ENCODE peak calls at places on chromosomes 16 and 17, in nine cellular contexts. J is left ventricle myocardium inferior, W is glutamatergic neuron, Y is astrocyte of the spinal cord, C is PC-9, R is lower leg skin, K is GM20000, X is heart left ventricle, G is psoas muscle. O is an unnamed sample.

GRCh38 chr16:65012357-65012756 is 109.5 kb downstream of the CDH11 start:
- DNase-seq in W (no peak), X (no peak), R (no peak), J (no peak), K (no peak), Y (peak; percentile 48), C (no peak), G (no peak), O (peak; percentile 86)

GRCh38 chr16:57663917-57664661 is 4.0 kb upstream of the ADGRG3 start:
- DNase-seq in R (no peak), C (no peak), W (no peak), G (no peak), X (no peak), J (no peak), K (no peak), Y (no peak), O (no peak)

GRCh38 chr17:20253323-20253722 is 214.0 kb downstream of the LGALS9B start:
- DNase-seq in J (no peak), R (no peak), G (no peak), X (no peak), C (no peak), W (no peak), Y (no peak), K (no peak), O (no peak)

GRCh38 chr16:57479422-57480126 is 6.7 kb downstream of the DOK4 start:
- DNase-seq in K (no peak), Y (peak; percentile 54), J (peak; percentile 58), X (peak; percentile 66), W (peak; percentile 64), C (no peak), R (no peak), G (no peak), O (peak; percentile 40)

GRCh38 chr16:88196471-88197400 is 186.0 kb upstream of the ZNF469 start:
- DNase-seq in Y (no peak), K (no peak), J (no peak), W (no peak), X (no peak), G (no peak), C (peak; percentile 20), R (peak; percentile 72), O (no peak)

GRCh38 chr16:70694088-70694487 is 8.2 kb upstream of the MTSS2 start:
- DNase-seq in X (no peak), Y (peak; percentile 65), C (peak; percentile 83), G (peak; percentile 54), K (no peak), J (no peak), W (no peak), R (no peak), O (peak; percentile 78)

GRCh38 chr17:44782349-44782850 is 23.6 kb downstream of the ADAM11 start:
- DNase-seq in Y (no peak), J (no peak), W (no peak), X (no peak), R (no peak), C (no peak), G (no peak), K (no peak), O (no peak)

GRCh38 chr17:66240630-66241029 is 11.4 kb upstream of the APOH start:
- DNase-seq in C (no peak), R (no peak), G (no peak), X (no peak), K (no peak), W (no peak), J (no peak), Y (peak; percentile 22), O (peak; percentile 26)

GRCh38 chr17:10435096-10435495 is 13.3 kb upstream of the MYH8 start:
- DNase-seq in K (no peak), Y (no peak), C (no peak), X (no peak), R (no peak), J (no peak), W (no peak), G (no peak), O (no peak)

DNA sequence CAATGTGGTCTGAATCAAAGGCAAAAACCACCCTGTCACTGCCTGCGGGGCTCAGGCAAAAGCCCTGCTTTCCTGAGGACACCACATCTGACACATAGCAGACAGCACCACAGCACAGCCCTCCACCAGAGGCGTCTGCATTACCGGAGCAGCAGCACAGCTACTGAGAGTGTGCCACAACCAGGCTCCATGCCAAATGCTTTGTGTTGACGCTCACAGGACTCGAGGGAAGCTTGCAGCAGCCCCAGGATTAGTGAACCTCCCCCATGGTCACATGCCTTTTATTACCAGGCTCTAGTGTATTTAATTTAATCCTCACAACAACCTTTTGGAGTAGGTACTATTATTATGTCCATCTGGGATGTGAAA is 12.6 kb downstream of the ATPAF2 start:
- DNase-seq in R (peak; percentile 83), K (no peak), G (peak; percentile 29), X (peak; percentile 51), Y (peak; percentile 70), W (no peak), C (no peak), J (peak; percentile 56), O (peak; percentile 93)
- TF ChIP-seq CTCF in R (no peak), K (no peak), G (no peak), X (no peak), Y (no peak), W (no peak), C (no peak), J (no peak), O (no peak)

GRCh38 chr17:28252436-28252835 is 66.6 kb upstream of the TMEM97 start:
- DNase-seq in X (no peak), C (no peak), K (no peak), W (no peak), Y (peak; percentile 11), J (no peak), R (no peak), G (no peak), O (peak; percentile 75)

GRCh38 chr17:28242791-28243190 is 76.2 kb upstream of the TMEM97 start:
- DNase-seq in Y (no peak), K (no peak), W (no peak), X (no peak), C (no peak), J (no peak), G (no peak), R (no peak), O (no peak)

GRCh38 chr17:28244446-28244845 is 74.6 kb upstream of the TMEM97 start:
- DNase-seq in J (no peak), X (no peak), G (no peak), R (no peak), Y (no peak), C (no peak), K (no peak), W (no peak), O (no peak)

GRCh38 chr17:28249706-28250105 is 69.3 kb upstream of the TMEM97 start:
- DNase-seq in W (no peak), Y (no peak), X (no peak), G (no peak), K (no peak), R (no peak), C (no peak), J (no peak), O (no peak)

DNA sequence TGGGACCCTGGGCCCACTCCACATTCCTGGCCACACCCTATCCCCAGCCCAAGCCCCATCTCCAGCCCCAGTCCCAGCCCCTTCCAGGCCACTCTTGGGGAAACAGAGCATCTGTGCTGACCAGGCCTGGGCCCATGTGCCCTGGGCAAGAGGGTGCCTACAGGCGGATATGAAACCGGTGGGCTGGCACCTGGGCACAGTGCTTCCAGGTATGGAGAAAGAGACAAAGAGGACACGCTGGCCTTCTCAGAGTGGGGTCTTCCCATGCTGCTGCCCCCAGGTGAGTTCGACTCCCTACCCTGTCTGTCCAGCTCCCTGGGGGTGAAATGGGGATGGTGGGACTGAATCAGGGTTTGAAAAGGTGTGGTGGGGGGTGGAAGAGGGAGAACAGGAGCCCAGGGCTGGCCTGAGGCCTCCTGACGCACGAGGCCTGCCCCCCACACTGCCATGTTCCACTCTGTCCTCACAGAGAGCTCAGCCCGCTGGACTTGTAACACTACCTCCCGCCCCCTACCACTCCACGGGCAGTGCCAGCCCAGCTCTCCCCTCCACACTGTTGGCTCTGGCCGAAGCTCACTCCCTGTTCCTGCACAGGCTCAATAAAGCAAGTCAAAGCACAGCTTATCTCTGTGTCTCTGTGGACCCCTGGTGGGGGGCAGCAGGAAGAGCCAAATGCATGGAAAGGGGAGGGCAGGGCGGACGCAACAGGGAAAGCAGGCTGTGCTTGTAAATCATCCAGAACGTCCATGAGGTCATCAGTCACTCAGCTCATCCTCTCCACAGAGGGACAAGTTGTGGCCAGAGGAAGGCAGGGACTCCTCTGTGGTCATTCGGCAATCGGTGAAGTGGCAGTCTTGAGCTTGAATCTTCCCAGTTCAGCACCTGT is 71.1 kb upstream of the TMEM97 start:
- DNase-seq in C (no peak), X (no peak), Y (no peak), G (no peak), J (no peak), K (no peak), W (no peak), R (peak; percentile 82), O (no peak)
- TF ChIP-seq CTCF in C (no peak), X (no peak), Y (no peak), G (no peak), J (no peak), K (no peak), W (no peak), R (no peak), O (no peak)

DNA sequence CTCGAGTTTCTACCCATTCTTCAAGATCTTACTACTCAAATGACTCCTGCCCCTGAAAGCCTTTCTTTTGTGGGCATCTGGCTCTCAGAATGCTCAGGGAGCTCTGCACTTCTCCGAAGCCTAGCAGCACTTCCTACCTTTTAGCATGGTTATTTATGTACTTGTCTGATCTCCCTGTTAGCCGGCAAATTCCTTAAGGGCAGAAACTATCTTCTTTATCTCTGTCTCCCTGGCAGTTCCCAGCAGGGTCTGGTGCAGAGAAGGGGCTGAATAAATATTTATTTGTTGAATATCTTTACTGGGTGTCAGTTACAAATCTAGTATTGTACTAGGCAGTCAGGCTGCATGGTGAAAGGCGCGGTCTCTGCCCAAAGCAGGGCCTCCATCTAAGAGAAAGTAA is 30.7 kb downstream of the TMEM132E start:
- DNase-seq in X (no peak), K (no peak), G (no peak), W (no peak), J (no peak), R (no peak), Y (no peak), C (no peak), O (no peak)
- TF ChIP-seq CTCF in X (no peak), K (no peak), G (no peak), W (no peak), J (no peak), R (no peak), Y (no peak), C (no peak), O (no peak)

GRCh38 chr16:86018487-86018886 is 119.5 kb downstream of the IRF8 start:
- DNase-seq in R (peak; percentile 72), X (peak; percentile 49), G (peak; percentile 43), Y (no peak), W (no peak), J (peak; percentile 48), K (peak; percentile 44), C (no peak), O (peak; percentile 17)

GRCh38 chr16:86013867-86014266 is 114.9 kb downstream of the IRF8 start:
- DNase-seq in R (no peak), Y (no peak), X (no peak), G (no peak), K (no peak), W (no peak), C (no peak), J (no peak), O (no peak)

GRCh38 chr16:86015606-86016005 is 116.6 kb downstream of the IRF8 start:
- DNase-seq in G (no peak), W (no peak), J (no peak), X (no peak), C (no peak), K (no peak), R (peak; percentile 29), Y (no peak), O (no peak)

GRCh38 chr16:86019446-86020047 is 120.6 kb downstream of the IRF8 start:
- DNase-seq in C (no peak), J (no peak), R (peak; percentile 42), W (peak; percentile 60), K (no peak), X (no peak), Y (no peak), G (no peak), O (no peak)

GRCh38 chr16:86016201-86016965 is 117.4 kb downstream of the IRF8 start:
- DNase-seq in W (peak; percentile 79), J (no peak), G (no peak), X (peak; percentile 24), Y (peak; percentile 49), C (peak; percentile 13), R (peak; percentile 80), K (peak; percentile 79), O (peak; percentile 55)
- TF ChIP-seq CTCF in W (peak; percentile 89), J (peak; percentile 84), G (peak; percentile 59), X (peak; percentile 72), Y (peak; percentile 74), C (peak; percentile 84), R (peak; percentile 36), K (peak; percentile 37), O (peak; percentile 88)

O was measured in HFFc6.